ENCODE peak calls at places on chromosome 9, in nine cellular contexts. One of them, this sample, is unnamed.

GRCh38 chr9:115262952-115263351 is 145.0 kb upstream of the TNC start:
- DNase-seq in right atrium auricular region: no peak
- DNase-seq in choroid plexus epithelial cell: no peak
- DNase-seq in HCT116: no peak
- DNase-seq in psoas muscle: no peak
- DNase-seq in lower lobe of right lung: no peak
- DNase-seq in AG04450: no peak
- DNase-seq in heart right ventricle: no peak
- DNase-seq in bronchial epithelial cell: peak; percentile 82
- DNase-seq in this sample: no peak

GRCh38 chr9:19640023-19640422 is 148.8 kb downstream of the SLC24A2 start:
- DNase-seq in choroid plexus epithelial cell: no peak
- DNase-seq in AG04450: no peak
- DNase-seq in heart right ventricle: no peak
- DNase-seq in HCT116: no peak
- DNase-seq in bronchial epithelial cell: no peak
- DNase-seq in right atrium auricular region: no peak
- DNase-seq in lower lobe of right lung: no peak
- DNase-seq in psoas muscle: no peak
- DNase-seq in this sample: no peak

GRCh38 chr9:135939351-135940265 is 21.6 kb downstream of the UBAC1 start:
- DNase-seq in lower lobe of right lung: no peak
- DNase-seq in choroid plexus epithelial cell: no peak
- DNase-seq in bronchial epithelial cell: no peak
- DNase-seq in HCT116: no peak
- DNase-seq in AG04450: no peak
- DNase-seq in heart right ventricle: no peak
- DNase-seq in psoas muscle: no peak
- DNase-seq in right atrium auricular region: no peak
- DNase-seq in this sample: no peak

GRCh38 chr9:127562841-127563523 is 49.1 kb upstream of the STXBP1 start:
- DNase-seq in AG04450: no peak
- DNase-seq in HCT116: no peak
- DNase-seq in right atrium auricular region: no peak
- DNase-seq in heart right ventricle: no peak
- DNase-seq in lower lobe of right lung: peak; percentile 72
- DNase-seq in bronchial epithelial cell: peak; percentile 76
- DNase-seq in choroid plexus epithelial cell: peak; percentile 61
- DNase-seq in psoas muscle: no peak
- DNase-seq in this sample: no peak

GRCh38 chr9:112348257-112348992 is 15.0 kb upstream of the PTBP3 start:
- DNase-seq in right atrium auricular region: peak; percentile 83
- DNase-seq in HCT116: no peak
- DNase-seq in heart right ventricle: peak; percentile 91
- DNase-seq in bronchial epithelial cell: peak; percentile 65
- DNase-seq in choroid plexus epithelial cell: peak; percentile 86
- DNase-seq in psoas muscle: peak; percentile 82
- DNase-seq in lower lobe of right lung: peak; percentile 89
- DNase-seq in AG04450: no peak
- DNase-seq in this sample: peak; percentile 90

GRCh38 chr9:522658-523057 is 308.0 kb downstream of the DOCK8 start:
- DNase-seq in HCT116: no peak
- DNase-seq in heart right ventricle: no peak
- DNase-seq in choroid plexus epithelial cell: peak; percentile 25
- DNase-seq in psoas muscle: no peak
- DNase-seq in right atrium auricular region: no peak
- DNase-seq in lower lobe of right lung: no peak
- DNase-seq in AG04450: no peak
- DNase-seq in bronchial epithelial cell: no peak
- DNase-seq in this sample: no peak

GRCh38 chr9:117744856-117745389 is 40.7 kb downstream of the TLR4 start:
- DNase-seq in choroid plexus epithelial cell: no peak
- DNase-seq in AG04450: no peak
- DNase-seq in heart right ventricle: peak; percentile 17
- DNase-seq in psoas muscle: peak; percentile 20
- DNase-seq in HCT116: no peak
- DNase-seq in lower lobe of right lung: peak; percentile 46
- DNase-seq in bronchial epithelial cell: no peak
- DNase-seq in right atrium auricular region: no peak
- DNase-seq in this sample: peak; percentile 80

GRCh38 chr9:116646661-116647514 is 40.2 kb upstream of the TRIM32 start:
- DNase-seq in AG04450: no peak
- DNase-seq in lower lobe of right lung: no peak
- DNase-seq in psoas muscle: no peak
- DNase-seq in HCT116: peak; percentile 24
- DNase-seq in bronchial epithelial cell: peak; percentile 58
- DNase-seq in heart right ventricle: no peak
- DNase-seq in right atrium auricular region: no peak
- DNase-seq in choroid plexus epithelial cell: peak; percentile 80
- DNase-seq in this sample: no peak

GRCh38 chr9:116020801-116021200 is 132.8 kb upstream of the PAPPA start:
- DNase-seq in heart right ventricle: no peak
- DNase-seq in psoas muscle: no peak
- DNase-seq in HCT116: no peak
- DNase-seq in AG04450: no peak
- DNase-seq in bronchial epithelial cell: peak; percentile 22
- DNase-seq in lower lobe of right lung: no peak
- DNase-seq in right atrium auricular region: no peak
- DNase-seq in choroid plexus epithelial cell: no peak
- DNase-seq in this sample: no peak

GRCh38 chr9:33159760-33160127 is 7.4 kb downstream of the B4GALT1 start:
- DNase-seq in choroid plexus epithelial cell: peak; percentile 86
- DNase-seq in right atrium auricular region: peak; percentile 66
- DNase-seq in psoas muscle: peak; percentile 55
- DNase-seq in heart right ventricle: peak; percentile 55
- DNase-seq in HCT116: no peak
- DNase-seq in lower lobe of right lung: peak; percentile 69
- DNase-seq in bronchial epithelial cell: peak; percentile 82
- DNase-seq in AG04450: no peak
- DNase-seq in this sample: peak; percentile 72

GRCh38 chr9:698276-698675 is 143.2 kb upstream of the DMRT1 start:
- DNase-seq in heart right ventricle: no peak
- DNase-seq in psoas muscle: no peak
- DNase-seq in AG04450: no peak
- DNase-seq in choroid plexus epithelial cell: peak; percentile 66
- DNase-seq in right atrium auricular region: no peak
- DNase-seq in lower lobe of right lung: no peak
- DNase-seq in HCT116: no peak
- DNase-seq in bronchial epithelial cell: peak; percentile 41
- DNase-seq in this sample: no peak

GRCh38 chr9:14907360-14907685 is 2.9 kb downstream of the FREM1 start:
- DNase-seq in HCT116: no peak
- DNase-seq in bronchial epithelial cell: no peak
- DNase-seq in psoas muscle: no peak
- DNase-seq in lower lobe of right lung: no peak
- DNase-seq in heart right ventricle: no peak
- DNase-seq in choroid plexus epithelial cell: no peak
- DNase-seq in AG04450: no peak
- DNase-seq in right atrium auricular region: no peak
- DNase-seq in this sample: no peak

GRCh38 chr9:15115702-15116639 is 191.0 kb downstream of the TTC39B start:
- DNase-seq in bronchial epithelial cell: no peak
- DNase-seq in AG04450: no peak
- DNase-seq in choroid plexus epithelial cell: no peak
- DNase-seq in HCT116: no peak
- DNase-seq in psoas muscle: no peak
- DNase-seq in heart right ventricle: no peak
- DNase-seq in lower lobe of right lung: no peak
- DNase-seq in right atrium auricular region: no peak
- DNase-seq in this sample: no peak

GRCh38 chr9:137545123-137545522 is 5.1 kb downstream of the PNPLA7 start:
- DNase-seq in heart right ventricle: no peak
- DNase-seq in choroid plexus epithelial cell: peak; percentile 73
- DNase-seq in HCT116: no peak
- DNase-seq in psoas muscle: peak; percentile 59
- DNase-seq in lower lobe of right lung: no peak
- DNase-seq in AG04450: no peak
- DNase-seq in bronchial epithelial cell: no peak
- DNase-seq in right atrium auricular region: peak; percentile 63
- DNase-seq in this sample: no peak

DNA sequence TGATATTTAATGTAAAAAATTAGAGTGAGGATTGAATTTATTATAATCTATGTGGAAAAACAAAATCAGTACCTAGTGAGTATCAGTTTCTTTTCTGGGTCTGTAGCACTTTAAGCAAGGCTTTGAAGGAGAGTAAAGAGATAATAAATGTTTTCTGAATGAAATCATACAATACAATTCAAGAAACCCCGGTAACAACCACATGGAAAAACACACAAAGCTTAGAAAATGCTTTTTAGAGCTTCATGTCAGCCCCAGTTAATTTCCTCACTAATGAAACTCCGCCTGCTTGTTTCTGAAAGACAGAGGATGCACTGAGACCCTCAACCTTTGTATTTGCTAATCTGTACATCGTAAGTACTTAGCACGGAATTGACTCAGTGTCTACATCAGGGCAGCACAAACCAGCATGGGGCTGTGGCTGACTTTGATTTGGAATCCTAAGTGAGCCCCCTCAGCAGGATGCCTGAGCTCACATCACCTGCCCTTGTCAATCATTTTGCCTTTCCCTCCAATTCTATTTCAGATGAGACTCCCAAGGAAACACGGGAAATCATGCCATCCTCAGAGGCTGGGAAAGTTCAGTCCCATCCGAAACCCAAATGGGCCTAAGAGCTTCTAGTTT is 499.1 kb upstream of the MPDZ start:
- DNase-seq in HCT116: no peak
- DNase-seq in AG04450: no peak
- DNase-seq in choroid plexus epithelial cell: peak; percentile 35
- DNase-seq in right atrium auricular region: no peak
- DNase-seq in lower lobe of right lung: no peak
- DNase-seq in psoas muscle: no peak
- DNase-seq in bronchial epithelial cell: no peak
- DNase-seq in heart right ventricle: no peak
- DNase-seq in this sample: no peak
- TF ChIP-seq CTCF in HCT116: no peak
- TF ChIP-seq CTCF in AG04450: no peak
- TF ChIP-seq CTCF in choroid plexus epithelial cell: no peak
- TF ChIP-seq CTCF in right atrium auricular region: no peak
- TF ChIP-seq CTCF in lower lobe of right lung: no peak
- TF ChIP-seq CTCF in psoas muscle: no peak
- TF ChIP-seq CTCF in bronchial epithelial cell: no peak
- TF ChIP-seq CTCF in heart right ventricle: no peak
- TF ChIP-seq CTCF in this sample: no peak

GRCh38 chr9:87077986-87078385 is 130.7 kb upstream of the GAS1 start:
- DNase-seq in lower lobe of right lung: no peak
- DNase-seq in heart right ventricle: no peak
- DNase-seq in AG04450: no peak
- DNase-seq in right atrium auricular region: no peak
- DNase-seq in HCT116: no peak
- DNase-seq in bronchial epithelial cell: no peak
- DNase-seq in choroid plexus epithelial cell: no peak
- DNase-seq in psoas muscle: no peak
- DNase-seq in this sample: no peak

GRCh38 chr9:87081523-87081922 is 134.2 kb upstream of the GAS1 start:
- DNase-seq in AG04450: no peak
- DNase-seq in choroid plexus epithelial cell: no peak
- DNase-seq in HCT116: no peak
- DNase-seq in lower lobe of right lung: no peak
- DNase-seq in heart right ventricle: no peak
- DNase-seq in right atrium auricular region: no peak
- DNase-seq in psoas muscle: no peak
- DNase-seq in bronchial epithelial cell: no peak
- DNase-seq in this sample: no peak

GRCh38 chr9:87080512-87081225 is 133.4 kb upstream of the GAS1 start:
- DNase-seq in bronchial epithelial cell: peak; percentile 32
- DNase-seq in HCT116: no peak
- DNase-seq in heart right ventricle: no peak
- DNase-seq in psoas muscle: no peak
- DNase-seq in right atrium auricular region: no peak
- DNase-seq in choroid plexus epithelial cell: peak; percentile 52
- DNase-seq in lower lobe of right lung: no peak
- DNase-seq in AG04450: no peak
- DNase-seq in this sample: no peak

GRCh38 chr9:87075537-87075936 is 128.2 kb upstream of the GAS1 start:
- DNase-seq in bronchial epithelial cell: no peak
- DNase-seq in choroid plexus epithelial cell: no peak
- DNase-seq in AG04450: no peak
- DNase-seq in heart right ventricle: no peak
- DNase-seq in HCT116: no peak
- DNase-seq in lower lobe of right lung: no peak
- DNase-seq in right atrium auricular region: no peak
- DNase-seq in psoas muscle: no peak
- DNase-seq in this sample: no peak

GRCh38 chr9:87076825-87077224 is 129.5 kb upstream of the GAS1 start:
- DNase-seq in psoas muscle: no peak
- DNase-seq in lower lobe of right lung: no peak
- DNase-seq in AG04450: no peak
- DNase-seq in bronchial epithelial cell: peak; percentile 22
- DNase-seq in choroid plexus epithelial cell: peak; percentile 39
- DNase-seq in heart right ventricle: no peak
- DNase-seq in right atrium auricular region: no peak
- DNase-seq in HCT116: no peak
- DNase-seq in this sample: no peak
- TF ChIP-seq CTCF in psoas muscle: no peak
- TF ChIP-seq CTCF in lower lobe of right lung: no peak
- TF ChIP-seq CTCF in AG04450: no peak
- TF ChIP-seq CTCF in bronchial epithelial cell: no peak
- TF ChIP-seq CTCF in choroid plexus epithelial cell: no peak
- TF ChIP-seq CTCF in heart right ventricle: no peak
- TF ChIP-seq CTCF in right atrium auricular region: no peak
- TF ChIP-seq CTCF in HCT116: no peak
- TF ChIP-seq CTCF in this sample: no peak

DNA sequence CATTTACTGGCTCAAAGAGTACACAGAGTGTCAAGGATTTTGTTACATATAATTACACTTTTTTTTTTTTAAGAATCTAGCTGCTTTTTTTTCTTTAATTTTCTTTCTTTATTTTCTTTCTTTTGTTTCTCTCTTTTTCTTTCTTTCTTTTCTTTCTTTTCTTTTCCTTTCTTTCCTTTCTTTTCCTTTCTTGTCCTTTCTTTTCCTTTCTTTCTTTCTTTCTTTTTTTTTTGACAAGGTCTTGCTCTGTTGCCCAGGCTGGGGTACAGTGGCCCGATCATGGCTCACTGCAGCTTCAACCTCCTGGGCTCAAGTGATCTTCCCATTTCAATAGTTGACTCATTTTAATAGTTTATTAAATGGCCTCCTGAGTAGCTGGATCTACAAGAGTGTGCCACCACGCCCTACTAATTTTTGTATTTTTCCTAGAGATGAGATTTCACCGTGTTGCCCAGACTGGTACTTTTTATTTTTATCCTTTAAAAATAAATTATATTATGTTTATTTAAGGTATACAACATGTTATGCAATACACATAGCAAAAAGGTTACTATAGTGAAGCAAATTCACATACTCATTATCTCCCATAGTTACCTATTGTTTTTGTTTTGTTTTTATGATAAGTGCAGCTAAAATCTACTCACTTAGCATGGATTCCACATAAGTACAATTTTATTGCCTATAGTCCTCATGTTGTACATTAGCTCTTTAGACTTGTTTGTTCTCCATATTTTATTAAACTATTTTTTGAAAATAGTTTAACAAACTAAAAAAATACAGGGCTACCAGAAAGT is 381.6 kb upstream of the KLF4 start:
- DNase-seq in bronchial epithelial cell: peak; percentile 44
- DNase-seq in AG04450: no peak
- DNase-seq in lower lobe of right lung: no peak
- DNase-seq in psoas muscle: no peak
- DNase-seq in choroid plexus epithelial cell: no peak
- DNase-seq in right atrium auricular region: no peak
- DNase-seq in heart right ventricle: no peak
- DNase-seq in HCT116: no peak
- DNase-seq in this sample: no peak
- TF ChIP-seq CTCF in bronchial epithelial cell: no peak
- TF ChIP-seq CTCF in AG04450: no peak
- TF ChIP-seq CTCF in lower lobe of right lung: no peak
- TF ChIP-seq CTCF in psoas muscle: no peak
- TF ChIP-seq CTCF in choroid plexus epithelial cell: no peak
- TF ChIP-seq CTCF in right atrium auricular region: no peak
- TF ChIP-seq CTCF in heart right ventricle: no peak
- TF ChIP-seq CTCF in HCT116: no peak
- TF ChIP-seq CTCF in this sample: no peak

GRCh38 chr9:86287013-86287412 is 4.7 kb upstream of the ISCA1 start:
- DNase-seq in psoas muscle: no peak
- DNase-seq in HCT116: no peak
- DNase-seq in heart right ventricle: no peak
- DNase-seq in lower lobe of right lung: no peak
- DNase-seq in AG04450: no peak
- DNase-seq in bronchial epithelial cell: peak; percentile 55
- DNase-seq in choroid plexus epithelial cell: peak; percentile 84
- DNase-seq in right atrium auricular region: no peak
- DNase-seq in this sample: no peak
- TF ChIP-seq CTCF in psoas muscle: no peak
- TF ChIP-seq CTCF in HCT116: peak; percentile 43
- TF ChIP-seq CTCF in heart right ventricle: no peak
- TF ChIP-seq CTCF in lower lobe of right lung: peak; percentile 24
- TF ChIP-seq CTCF in AG04450: peak; percentile 50
- TF ChIP-seq CTCF in bronchial epithelial cell: peak; percentile 45
- TF ChIP-seq CTCF in choroid plexus epithelial cell: peak; percentile 72
- TF ChIP-seq CTCF in right atrium auricular region: no peak
- TF ChIP-seq CTCF in this sample: no peak

This sample was measured in left lung.